ENCODE peak calls at places on chromosomes 13 and 19, in four cellular contexts. One of them, this sample, is unnamed.
A peak's percentile ranks its signal among the peaks of the same experiment; 100 is the strongest.

GRCh38 chr13:78816154-78816553 is 157.2 kb upstream of the OBI1 start:
- DNase-seq in right lobe of liver: no peak
- DNase-seq in SK-N-SH: no peak
- DNase-seq in tibial artery: no peak
- DNase-seq in this sample: no peak

GRCh38 chr19:12997225-12997966 is 2.1 kb downstream of the NFIX start:
- DNase-seq in right lobe of liver: no peak
- DNase-seq in SK-N-SH: no peak
- DNase-seq in tibial artery: no peak
- DNase-seq in this sample: no peak

GRCh38 chr19:2798733-2799132 is 13.4 kb downstream of the THOP1 start:
- DNase-seq in right lobe of liver: peak; percentile 69
- DNase-seq in SK-N-SH: no peak
- DNase-seq in tibial artery: no peak
- DNase-seq in this sample: no peak

GRCh38 chr13:59337070-59337469 is 826.7 kb downstream of the DIAPH3 start:
- DNase-seq in right lobe of liver: no peak
- DNase-seq in SK-N-SH: no peak
- DNase-seq in tibial artery: no peak
- DNase-seq in this sample: no peak

GRCh38 chr13:68927387-68928026 is 1180.1 kb upstream of the ATXN8OS start:
- DNase-seq in right lobe of liver: no peak
- DNase-seq in SK-N-SH: peak; percentile 6
- DNase-seq in tibial artery: no peak
- DNase-seq in this sample: no peak

GRCh38 chr19:54418030-54418929 is 3.0 kb downstream of the TTYH1 start:
- DNase-seq in right lobe of liver: no peak
- DNase-seq in SK-N-SH: no peak
- DNase-seq in tibial artery: no peak
- DNase-seq in this sample: no peak

GRCh38 chr19:39845172-39845571 is 1.0 kb downstream of the FBL start:
- DNase-seq in right lobe of liver: no peak
- DNase-seq in SK-N-SH: no peak
- DNase-seq in tibial artery: no peak
- DNase-seq in this sample: no peak

GRCh38 chr19:3433805-3434540 is 46.4 kb downstream of the SMIM24 start:
- DNase-seq in right lobe of liver: no peak
- DNase-seq in SK-N-SH: no peak
- DNase-seq in tibial artery: no peak
- DNase-seq in this sample: no peak

GRCh38 chr13:112438094-112438493 is 61.9 kb downstream of the SPACA7 start:
- DNase-seq in right lobe of liver: no peak
- DNase-seq in SK-N-SH: no peak
- DNase-seq in tibial artery: no peak
- DNase-seq in this sample: no peak

GRCh38 chr13:96848275-96848674 is 146.0 kb downstream of the OXGR1 start:
- DNase-seq in right lobe of liver: no peak
- DNase-seq in SK-N-SH: no peak
- DNase-seq in tibial artery: no peak
- DNase-seq in this sample: no peak

GRCh38 chr19:47447470-47448359 is 24.0 kb downstream of the SLC8A2 start:
- DNase-seq in right lobe of liver: no peak
- DNase-seq in SK-N-SH: peak; percentile 97
- DNase-seq in tibial artery: no peak
- DNase-seq in this sample: peak; percentile 70

GRCh38 chr13:30676672-30677071 is 58.7 kb upstream of the ALOX5AP start:
- DNase-seq in right lobe of liver: no peak
- DNase-seq in SK-N-SH: no peak
- DNase-seq in tibial artery: no peak
- DNase-seq in this sample: no peak

GRCh38 chr19:33497778-33498175 is 23.8 kb downstream of the PEPD start:
- DNase-seq in right lobe of liver: no peak
- DNase-seq in SK-N-SH: peak; percentile 9
- DNase-seq in tibial artery: no peak
- DNase-seq in this sample: peak; percentile 25

GRCh38 chr13:42215578-42216421 is 56.2 kb upstream of the AKAP11 start:
- DNase-seq in right lobe of liver: no peak
- DNase-seq in SK-N-SH: peak; percentile 9
- DNase-seq in tibial artery: no peak
- DNase-seq in this sample: no peak

GRCh38 chr13:110838867-110839538 is 75.9 kb downstream of the ANKRD10 start:
- DNase-seq in right lobe of liver: no peak
- DNase-seq in SK-N-SH: no peak
- DNase-seq in tibial artery: no peak
- DNase-seq in this sample: no peak

GRCh38 chr13:41587490-41587889 is 130.1 kb downstream of the RGCC start:
- DNase-seq in right lobe of liver: no peak
- DNase-seq in SK-N-SH: no peak
- DNase-seq in tibial artery: no peak
- DNase-seq in this sample: no peak

GRCh38 chr13:31134055-31134711 is 27.5 kb downstream of the HSPH1 start:
- DNase-seq in right lobe of liver: no peak
- DNase-seq in SK-N-SH: no peak
- DNase-seq in tibial artery: no peak
- DNase-seq in this sample: no peak

GRCh38 chr19:54558339-54558738 is 15.3 kb upstream of the LILRA2 start:
- DNase-seq in right lobe of liver: no peak
- DNase-seq in SK-N-SH: no peak
- DNase-seq in tibial artery: no peak
- DNase-seq in this sample: no peak

GRCh38 chr19:982567-983170 is 1.5 kb upstream of the WDR18 start:
- DNase-seq in right lobe of liver: peak; percentile 75
- DNase-seq in SK-N-SH: peak; percentile 98
- DNase-seq in tibial artery: peak; percentile 79
- DNase-seq in this sample: peak; percentile 79

GRCh38 chr13:112457485-112457884 is 81.3 kb downstream of the SPACA7 start:
- DNase-seq in right lobe of liver: no peak
- DNase-seq in SK-N-SH: no peak
- DNase-seq in tibial artery: no peak
- DNase-seq in this sample: no peak

GRCh38 chr13:28582225-28582891 is 76.6 kb upstream of the POMP start:
- DNase-seq in right lobe of liver: no peak
- DNase-seq in SK-N-SH: no peak
- DNase-seq in tibial artery: no peak
- DNase-seq in this sample: no peak

GRCh38 chr13:35888327-35888940 is 242.7 kb downstream of the DCLK1 start:
- DNase-seq in right lobe of liver: no peak
- DNase-seq in SK-N-SH: peak; percentile 18
- DNase-seq in tibial artery: no peak
- DNase-seq in this sample: no peak

DNA sequence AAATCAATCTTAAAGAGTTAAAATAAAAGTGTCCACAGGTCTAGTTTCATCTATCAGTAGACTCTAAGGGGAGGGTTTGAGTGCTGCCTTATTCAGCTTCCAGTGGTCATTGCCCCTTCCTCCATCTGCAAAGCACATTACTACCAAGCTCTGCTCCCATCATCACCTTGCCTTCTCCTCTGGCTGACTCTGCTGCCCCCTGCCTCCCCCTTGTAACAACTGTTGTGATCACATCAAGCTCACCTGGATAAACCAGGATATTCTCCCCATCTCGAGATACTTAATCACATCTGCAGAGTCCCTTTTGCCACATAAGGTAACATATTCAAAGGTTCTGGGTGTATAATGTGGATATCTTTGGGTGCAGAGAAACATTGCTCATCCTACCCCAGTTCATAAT is 43.3 kb upstream of the GPC6 start:
- DNase-seq in right lobe of liver: no peak
- DNase-seq in SK-N-SH: no peak
- DNase-seq in tibial artery: no peak
- DNase-seq in this sample: no peak
- TF ChIP-seq CTCF in right lobe of liver: no peak
- TF ChIP-seq CTCF in SK-N-SH: no peak
- TF ChIP-seq CTCF in tibial artery: no peak
- TF ChIP-seq CTCF in this sample: no peak

GRCh38 chr19:17242431-17243208 is 3.1 kb downstream of the NR2F6 start:
- DNase-seq in right lobe of liver: no peak
- DNase-seq in SK-N-SH: no peak
- DNase-seq in tibial artery: no peak
- DNase-seq in this sample: no peak
- H3K4me3 ChIP-seq in right lobe of liver: peak overlapping the region; percentile 97
- H3K4me3 ChIP-seq in SK-N-SH: peak overlapping the region; percentile 97
- H3K4me3 ChIP-seq in tibial artery: no peak overlapping the region
- H3K4me3 ChIP-seq in this sample: peak overlapping the region; percentile 89

GRCh38 chr19:14514215-14514871 is 3.9 kb downstream of the DNAJB1 start:
- DNase-seq in right lobe of liver: no peak
- DNase-seq in SK-N-SH: no peak
- DNase-seq in tibial artery: no peak
- DNase-seq in this sample: no peak
- H3K4me1 ChIP-seq in right lobe of liver: peaks cover 52% of the 10 kb centered on the region
- H3K4me1 ChIP-seq in SK-N-SH: peaks cover 24% of the 10 kb centered on the region
- H3K4me1 ChIP-seq in tibial artery: peaks cover 41% of the 10 kb centered on the region
- H3K4me1 ChIP-seq in this sample: peaks cover 67% of the 10 kb centered on the region

DNA sequence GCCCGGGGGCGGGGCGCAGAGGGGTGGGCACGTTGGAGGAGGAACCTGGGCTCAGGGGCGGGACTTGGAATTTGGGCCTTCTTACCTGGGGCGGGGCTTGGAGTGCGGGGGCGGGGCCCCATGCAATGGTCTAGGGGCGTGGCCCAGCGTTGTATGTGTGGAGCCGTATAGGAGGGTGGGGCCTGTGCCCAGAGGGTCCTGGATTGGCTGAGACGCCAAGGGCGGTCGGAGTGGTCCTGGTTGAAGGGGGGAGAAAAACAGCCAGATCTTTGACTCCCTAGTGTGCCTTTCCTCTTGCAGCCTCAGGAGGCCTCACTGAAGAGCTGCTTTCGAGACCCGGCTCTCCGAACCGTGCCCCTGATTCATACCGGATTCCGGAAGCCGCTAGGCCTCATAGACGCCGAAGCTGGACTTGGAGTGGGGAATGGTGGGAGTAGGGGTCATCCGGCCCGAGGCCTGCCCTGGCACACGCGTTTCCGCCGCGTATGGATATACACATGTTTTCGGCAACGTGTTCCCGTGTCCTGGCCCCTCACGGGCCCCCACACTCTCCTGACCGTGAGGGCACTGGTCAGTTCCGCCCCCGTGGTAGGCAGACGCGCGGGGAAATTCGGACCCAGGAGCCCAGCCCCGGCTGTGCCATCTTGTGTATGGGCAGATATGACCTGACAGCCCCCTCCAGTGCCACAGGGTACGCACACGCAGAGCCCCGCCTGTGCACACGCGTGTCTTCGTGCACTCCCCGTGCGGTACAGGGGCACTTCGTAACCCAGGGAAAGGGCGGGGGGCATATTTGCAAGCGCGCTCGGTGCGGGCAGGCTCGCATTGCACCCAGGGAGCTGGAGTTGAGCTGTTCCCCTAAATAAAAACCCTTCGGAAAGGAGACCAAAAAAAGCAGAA is 661 bp upstream of the PRR12 start:
- DNase-seq in right lobe of liver: peak; percentile 98
- DNase-seq in SK-N-SH: peak; percentile 95
- DNase-seq in tibial artery: peak; percentile 96
- DNase-seq in this sample: peak; percentile 99
- TF ChIP-seq CTCF in right lobe of liver: no peak
- TF ChIP-seq CTCF in SK-N-SH: no peak
- TF ChIP-seq CTCF in tibial artery: no peak
- TF ChIP-seq CTCF in this sample: peak; percentile 21

DNA sequence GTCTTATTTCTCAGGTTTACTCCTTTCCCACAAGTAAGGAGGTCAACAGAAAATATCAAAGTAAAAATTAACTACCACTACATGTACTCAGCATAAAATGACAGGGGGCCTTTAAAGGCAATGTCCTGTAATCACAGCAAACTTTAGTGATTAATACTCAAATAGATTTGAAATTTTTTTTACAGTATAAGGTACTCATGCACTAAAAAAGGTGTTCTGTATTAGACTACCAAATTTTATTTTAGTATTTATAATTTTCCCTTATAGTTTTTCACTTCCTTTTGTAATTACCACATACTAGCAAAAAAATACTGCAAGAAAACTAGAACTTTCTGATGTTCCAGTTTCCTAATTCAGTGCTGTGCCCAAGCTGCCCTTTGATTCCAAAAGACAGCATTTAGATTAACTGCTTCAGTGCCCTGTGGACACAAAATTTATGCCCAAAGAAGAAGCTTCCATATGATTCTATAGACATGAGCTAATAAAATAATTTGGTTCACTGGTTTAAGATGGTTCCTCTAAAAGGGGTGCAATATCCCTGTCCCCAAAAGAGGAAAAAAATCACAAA is 70.6 kb downstream of the KLF12 start:
- DNase-seq in right lobe of liver: no peak
- DNase-seq in SK-N-SH: no peak
- DNase-seq in tibial artery: no peak
- DNase-seq in this sample: no peak
- H3K4me3 ChIP-seq in right lobe of liver: no peak overlapping the region
- H3K4me3 ChIP-seq in SK-N-SH: no peak overlapping the region
- H3K4me3 ChIP-seq in tibial artery: peak overlapping the region; percentile 29
- H3K4me3 ChIP-seq in this sample: no peak overlapping the region

GRCh38 chr19:14614099-14614412 is 31.2 kb downstream of the CLEC17A start:
- DNase-seq in right lobe of liver: no peak
- DNase-seq in SK-N-SH: no peak
- DNase-seq in tibial artery: no peak
- DNase-seq in this sample: peak; percentile 63

GRCh38 chr19:14619404-14619803 is 36.5 kb downstream of the CLEC17A start:
- DNase-seq in right lobe of liver: no peak
- DNase-seq in SK-N-SH: no peak
- DNase-seq in tibial artery: no peak
- DNase-seq in this sample: no peak

GRCh38 chr19:14612657-14613056 is 29.8 kb downstream of the CLEC17A start:
- DNase-seq in right lobe of liver: no peak
- DNase-seq in SK-N-SH: no peak
- DNase-seq in tibial artery: no peak
- DNase-seq in this sample: no peak

GRCh38 chr19:14616310-14616870 is 33.5 kb downstream of the CLEC17A start:
- DNase-seq in right lobe of liver: no peak
- DNase-seq in SK-N-SH: no peak
- DNase-seq in tibial artery: no peak
- DNase-seq in this sample: no peak

DNA sequence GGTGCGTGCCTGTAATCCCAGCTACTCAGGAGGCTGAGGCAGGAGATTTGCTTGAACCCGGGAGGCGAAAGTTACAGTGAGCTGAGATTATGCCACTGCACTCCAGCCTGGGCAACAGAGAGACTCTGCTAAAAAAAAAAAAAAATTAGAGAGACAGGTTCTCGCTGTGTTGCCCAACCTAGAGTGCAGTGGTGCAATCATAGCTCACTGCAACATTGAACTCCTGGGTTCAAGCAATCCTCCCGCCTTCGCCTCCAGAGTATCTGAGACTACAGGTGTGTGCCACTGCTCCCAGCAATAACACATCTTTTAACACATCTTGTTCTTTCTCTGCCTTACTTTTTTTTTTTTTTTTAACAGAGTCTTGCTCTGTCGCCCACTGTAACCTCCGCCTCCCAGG is 32.7 kb downstream of the CLEC17A start:
- DNase-seq in right lobe of liver: no peak
- DNase-seq in SK-N-SH: no peak
- DNase-seq in tibial artery: no peak
- DNase-seq in this sample: no peak
- H3K4me1 ChIP-seq in right lobe of liver: no peaks in the 10 kb centered on the region
- H3K4me1 ChIP-seq in SK-N-SH: no peaks in the 10 kb centered on the region
- H3K4me1 ChIP-seq in tibial artery: no peaks in the 10 kb centered on the region
- H3K4me1 ChIP-seq in this sample: no peaks in the 10 kb centered on the region

GRCh38 chr13:95623141-95623540 is 21.4 kb downstream of the DZIP1 start:
- DNase-seq in right lobe of liver: no peak
- DNase-seq in SK-N-SH: no peak
- DNase-seq in tibial artery: no peak
- DNase-seq in this sample: no peak
- TF ChIP-seq CTCF in right lobe of liver: no peak
- TF ChIP-seq CTCF in SK-N-SH: no peak
- TF ChIP-seq CTCF in tibial artery: no peak
- TF ChIP-seq CTCF in this sample: no peak

GRCh38 chr13:107211073-107211472 is 643.1 kb upstream of the ARGLU1 start:
- DNase-seq in right lobe of liver: peak; percentile 72
- DNase-seq in SK-N-SH: peak; percentile 70
- DNase-seq in tibial artery: peak; percentile 85
- DNase-seq in this sample: peak; percentile 62
- H3K4me3 ChIP-seq in right lobe of liver: no peak overlapping the region
- H3K4me3 ChIP-seq in SK-N-SH: no peak overlapping the region
- H3K4me3 ChIP-seq in tibial artery: no peak overlapping the region
- H3K4me3 ChIP-seq in this sample: peak overlapping the region; percentile 7